ENCODE peak calls at places on chromosomes 11 and 22, in four cellular contexts. A is Peyer's patch, J is naive B cell, H is mesothelial cell of epicardium. U is an unnamed sample.
A peak's percentile ranks its signal among the peaks of the same experiment; 100 is the strongest.

GRCh38 chr22:19868773-19869471 is 14.2 kb upstream of the GNB1L start:
- DNase-seq in J (no peak), A (peak; percentile 53), H (no peak), U (no peak)

GRCh38 chr22:50326225-50326958 is 420 bp downstream of the DENND6B start:
- DNase-seq in A (no peak), J (no peak), H (no peak), U (no peak)

GRCh38 chr11:61728940-61729219 is 23.6 kb upstream of the MYRF start:
- DNase-seq in J (no peak), H (no peak), A (no peak), U (no peak)

GRCh38 chr11:119416606-119417580 is 6.1 kb downstream of the THY1 start:
- DNase-seq in A (no peak), J (no peak), H (no peak), U (no peak)

GRCh38 chr22:47808236-47808845 is 1045.9 kb downstream of the TBC1D22A start:
- DNase-seq in J (no peak), H (no peak), A (no peak), U (no peak)

GRCh38 chr22:22009661-22010060 is 27.1 kb upstream of the TOP3B start:
- DNase-seq in J (no peak), H (no peak), A (no peak), U (no peak)

GRCh38 chr11:5618807-5619206 is 6.0 kb upstream of the TRIM34 start:
- DNase-seq in J (no peak), A (no peak), H (no peak), U (no peak)

GRCh38 chr22:49953680-49954344 is 6.8 kb upstream of the PIM3 start:
- DNase-seq in J (no peak), A (no peak), H (no peak), U (no peak)

GRCh38 chr11:1139441-1140066 is 18.2 kb upstream of the MUC5AC start:
- DNase-seq in A (peak; percentile 11), H (no peak), J (no peak), U (no peak)

GRCh38 chr11:30561691-30562412 is 24.3 kb downstream of the MPPED2 start:
- DNase-seq in H (no peak), A (no peak), J (no peak), U (no peak)

GRCh38 chr22:41929158-41929896 is 2.7 kb upstream of the TNFRSF13C start:
- DNase-seq in J (no peak), A (peak; percentile 50), H (no peak), U (no peak)

GRCh38 chr11:57276857-57277505 is 39.9 kb upstream of the APLNR start:
- DNase-seq in H (no peak), A (no peak), J (no peak), U (no peak)

GRCh38 chr22:36734171-36735058 is 30.9 kb upstream of the CACNG2 start:
- DNase-seq in A (peak; percentile 34), J (no peak), H (peak; percentile 35), U (no peak)

GRCh38 chr11:6319001-6319878 is 1.1 kb downstream of the CAVIN3 start:
- DNase-seq in H (peak; percentile 48), J (no peak), A (peak; percentile 46), U (no peak)

GRCh38 chr11:130071211-130071712 is 1.6 kb downstream of the APLP2 start:
- DNase-seq in J (no peak), H (no peak), A (no peak), U (peak; percentile 35)

GRCh38 chr11:121318848-121319834 is 26.6 kb downstream of the SC5D start:
- DNase-seq in J (peak; percentile 60), H (no peak), A (peak; percentile 54), U (peak; percentile 63)

GRCh38 chr11:126703661-126704060 is 296.9 kb downstream of the KIRREL3 start:
- DNase-seq in J (no peak), A (no peak), H (no peak), U (no peak)

GRCh38 chr22:50400931-50401330 is 57.8 kb downstream of the PPP6R2 start:
- DNase-seq in A (no peak), J (no peak), H (no peak), U (no peak)

GRCh38 chr11:11998091-11998781 is 10.2 kb downstream of the DKK3 start:
- DNase-seq in A (no peak), J (no peak), H (no peak), U (no peak)

GRCh38 chr22:25668437-25668836 is 73.6 kb upstream of the MYO18B start:
- DNase-seq in A (no peak), H (no peak), J (no peak), U (no peak)

GRCh38 chr11:108204918-108205499 is 17.4 kb downstream of the NPAT start:
- DNase-seq in J (no peak), A (no peak), H (no peak), U (no peak)

GRCh38 chr11:116211166-116211565 is 561.6 kb downstream of the BUD13 start:
- DNase-seq in A (no peak), J (no peak), H (no peak), U (no peak)

GRCh38 chr11:69801513-69802335 is 17.5 kb downstream of the FGF3 start:
- DNase-seq in A (peak; percentile 55), H (peak; percentile 79), J (peak; percentile 7), U (no peak)

GRCh38 chr11:64250875-64251721 is at the start of gene PLCB3:
- DNase-seq in J (peak; percentile 62), A (peak; percentile 76), H (peak; percentile 77), U (peak; percentile 49)

GRCh38 chr11:3840289-3840869 is 380 bp downstream of the RHOG start:
- DNase-seq in A (peak; percentile 63), J (no peak), H (no peak), U (no peak)

GRCh38 chr11:65646288-65646734 is 8.4 kb downstream of the SIPA1 start:
- DNase-seq in H (no peak), A (peak; percentile 45), J (no peak), U (no peak)

GRCh38 chr11:19437760-19438159 is 197.0 kb upstream of the E2F8 start:
- DNase-seq in J (no peak), H (no peak), A (no peak), U (no peak)

GRCh38 chr22:34111210-34111824 is 191.0 kb upstream of the LARGE1 start:
- DNase-seq in A (peak; percentile 75), J (peak; percentile 37), H (peak; percentile 47), U (no peak)

GRCh38 chr11:104214517-104214916 is 50.6 kb upstream of the PDGFD start:
- DNase-seq in H (no peak), A (no peak), J (no peak), U (no peak)

GRCh38 chr22:45893516-45893915 is 83.4 kb downstream of the WNT7B start:
- DNase-seq in H (no peak), J (no peak), A (no peak), U (no peak)

GRCh38 chr11:44519989-44520737 is 45.3 kb upstream of the CD82 start:
- DNase-seq in J (no peak), H (peak; percentile 77), A (no peak), U (no peak)

GRCh38 chr11:113637636-113638035 is 68.5 kb downstream of the TMPRSS5 start:
- DNase-seq in A (no peak), J (no peak), H (no peak), U (no peak)

GRCh38 chr11:119222308-119222707 is 16.2 kb downstream of the CBL start:
- DNase-seq in J (no peak), H (no peak), A (no peak), U (peak; percentile 28)

GRCh38 chr11:65295001-65295400 is 19.7 kb upstream of the CDC42EP2 start:
- DNase-seq in A (no peak), J (no peak), H (no peak), U (no peak)

GRCh38 chr22:36823177-36823839 is 6.5 kb upstream of the PVALB start:
- DNase-seq in J (no peak), H (no peak), A (no peak), U (no peak)

GRCh38 chr11:69499216-69499945 is 17.9 kb downstream of the LINC01488 start:
- DNase-seq in J (no peak), A (no peak), H (no peak), U (no peak)

GRCh38 chr11:27571151-27571840 is 64.7 kb upstream of the LIN7C start:
- DNase-seq in H (no peak), A (no peak), J (no peak), U (no peak)

GRCh38 chr11:46693597-46694012 is 6.8 kb downstream of the ARHGAP1 start:
- DNase-seq in A (no peak), J (no peak), H (no peak), U (no peak)

GRCh38 chr22:18078329-18079041 is 695 bp downstream of the PEX26 start:
- DNase-seq in J (no peak), A (peak; percentile 74), H (no peak), U (no peak)